ENCODE peak calls at places on chromosome 15, in six cellular contexts. One of them, this sample, is unnamed.

GRCh38 chr15:25545889-25546288 is 107.1 kb upstream of the UBE3A start:
- DNase-seq in RWPE1: no peak
- DNase-seq in AG08396: no peak
- DNase-seq in activated gamma-delta T cell treated with Interleukin-2 at 50 U/mL for 16 hours: no peak
- DNase-seq in SK-MEL-5: no peak
- DNase-seq in stimulated activated CD8-positive, alpha-beta memory T cell treated with anti-CD3 and anti-CD28 coated beads, Interleukin-15, amount 100 ng/mL, for 24 hours: no peak
- DNase-seq in this sample: no peak

GRCh38 chr15:78093242-78094020 is 1.1 kb downstream of the SH2D7 start:
- DNase-seq in RWPE1: no peak
- DNase-seq in AG08396: peak; percentile 78
- DNase-seq in activated gamma-delta T cell treated with Interleukin-2 at 50 U/mL for 16 hours: no peak
- DNase-seq in SK-MEL-5: no peak
- DNase-seq in stimulated activated CD8-positive, alpha-beta memory T cell treated with anti-CD3 and anti-CD28 coated beads, Interleukin-15, amount 100 ng/mL, for 24 hours: no peak
- DNase-seq in this sample: no peak

GRCh38 chr15:31435256-31435781 is 108.7 kb downstream of the KLF13 start:
- DNase-seq in RWPE1: peak; percentile 70
- DNase-seq in AG08396: peak; percentile 76
- DNase-seq in activated gamma-delta T cell treated with Interleukin-2 at 50 U/mL for 16 hours: peak; percentile 83
- DNase-seq in SK-MEL-5: peak; percentile 83
- DNase-seq in stimulated activated CD8-positive, alpha-beta memory T cell treated with anti-CD3 and anti-CD28 coated beads, Interleukin-15, amount 100 ng/mL, for 24 hours: no peak
- DNase-seq in this sample: peak; percentile 76

GRCh38 chr15:96166223-96167200 is 164.0 kb upstream of the NR2F2 start:
- DNase-seq in RWPE1: no peak
- DNase-seq in AG08396: no peak
- DNase-seq in activated gamma-delta T cell treated with Interleukin-2 at 50 U/mL for 16 hours: no peak
- DNase-seq in SK-MEL-5: peak; percentile 42
- DNase-seq in stimulated activated CD8-positive, alpha-beta memory T cell treated with anti-CD3 and anti-CD28 coated beads, Interleukin-15, amount 100 ng/mL, for 24 hours: no peak
- DNase-seq in this sample: no peak

GRCh38 chr15:42921049-42921731 is 612 bp upstream of the TTBK2 start:
- DNase-seq in RWPE1: no peak
- DNase-seq in AG08396: peak; percentile 22
- DNase-seq in activated gamma-delta T cell treated with Interleukin-2 at 50 U/mL for 16 hours: peak; percentile 35
- DNase-seq in SK-MEL-5: no peak
- DNase-seq in stimulated activated CD8-positive, alpha-beta memory T cell treated with anti-CD3 and anti-CD28 coated beads, Interleukin-15, amount 100 ng/mL, for 24 hours: peak; percentile 18
- DNase-seq in this sample: no peak

GRCh38 chr15:63560741-63561448 is 36.3 kb upstream of the FBXL22 start:
- DNase-seq in RWPE1: no peak
- DNase-seq in AG08396: no peak
- DNase-seq in activated gamma-delta T cell treated with Interleukin-2 at 50 U/mL for 16 hours: no peak
- DNase-seq in SK-MEL-5: no peak
- DNase-seq in stimulated activated CD8-positive, alpha-beta memory T cell treated with anti-CD3 and anti-CD28 coated beads, Interleukin-15, amount 100 ng/mL, for 24 hours: no peak
- DNase-seq in this sample: no peak

GRCh38 chr15:60972301-60972700 is 256.8 kb downstream of the RORA start:
- DNase-seq in RWPE1: peak; percentile 49
- DNase-seq in AG08396: peak; percentile 55
- DNase-seq in activated gamma-delta T cell treated with Interleukin-2 at 50 U/mL for 16 hours: no peak
- DNase-seq in SK-MEL-5: no peak
- DNase-seq in stimulated activated CD8-positive, alpha-beta memory T cell treated with anti-CD3 and anti-CD28 coated beads, Interleukin-15, amount 100 ng/mL, for 24 hours: no peak
- DNase-seq in this sample: no peak

GRCh38 chr15:56582785-56583184 is 117.8 kb upstream of the MNS1 start:
- DNase-seq in RWPE1: no peak
- DNase-seq in AG08396: no peak
- DNase-seq in activated gamma-delta T cell treated with Interleukin-2 at 50 U/mL for 16 hours: no peak
- DNase-seq in SK-MEL-5: no peak
- DNase-seq in stimulated activated CD8-positive, alpha-beta memory T cell treated with anti-CD3 and anti-CD28 coated beads, Interleukin-15, amount 100 ng/mL, for 24 hours: no peak
- DNase-seq in this sample: no peak

GRCh38 chr15:80159301-80159700 is 6.5 kb downstream of the FAH start:
- DNase-seq in RWPE1: no peak
- DNase-seq in AG08396: no peak
- DNase-seq in activated gamma-delta T cell treated with Interleukin-2 at 50 U/mL for 16 hours: no peak
- DNase-seq in SK-MEL-5: no peak
- DNase-seq in stimulated activated CD8-positive, alpha-beta memory T cell treated with anti-CD3 and anti-CD28 coated beads, Interleukin-15, amount 100 ng/mL, for 24 hours: no peak
- DNase-seq in this sample: no peak

GRCh38 chr15:73631915-73632669 is 1.1 kb downstream of the NPTN start:
- DNase-seq in RWPE1: peak; percentile 60
- DNase-seq in AG08396: peak; percentile 58
- DNase-seq in activated gamma-delta T cell treated with Interleukin-2 at 50 U/mL for 16 hours: no peak
- DNase-seq in SK-MEL-5: peak; percentile 42
- DNase-seq in stimulated activated CD8-positive, alpha-beta memory T cell treated with anti-CD3 and anti-CD28 coated beads, Interleukin-15, amount 100 ng/mL, for 24 hours: no peak
- DNase-seq in this sample: no peak

GRCh38 chr15:33215941-33216872 is 21.7 kb upstream of the FMN1 start:
- DNase-seq in RWPE1: peak; percentile 41
- DNase-seq in AG08396: peak; percentile 24
- DNase-seq in activated gamma-delta T cell treated with Interleukin-2 at 50 U/mL for 16 hours: no peak
- DNase-seq in SK-MEL-5: peak; percentile 58
- DNase-seq in stimulated activated CD8-positive, alpha-beta memory T cell treated with anti-CD3 and anti-CD28 coated beads, Interleukin-15, amount 100 ng/mL, for 24 hours: no peak
- DNase-seq in this sample: no peak

GRCh38 chr15:99106417-99107220 is 1.7 kb downstream of the SYNM start:
- DNase-seq in RWPE1: no peak
- DNase-seq in AG08396: peak; percentile 59
- DNase-seq in activated gamma-delta T cell treated with Interleukin-2 at 50 U/mL for 16 hours: no peak
- DNase-seq in SK-MEL-5: no peak
- DNase-seq in stimulated activated CD8-positive, alpha-beta memory T cell treated with anti-CD3 and anti-CD28 coated beads, Interleukin-15, amount 100 ng/mL, for 24 hours: no peak
- DNase-seq in this sample: no peak

GRCh38 chr15:82714026-82714425 is 4.4 kb upstream of the AP3B2 start:
- DNase-seq in RWPE1: no peak
- DNase-seq in AG08396: no peak
- DNase-seq in activated gamma-delta T cell treated with Interleukin-2 at 50 U/mL for 16 hours: no peak
- DNase-seq in SK-MEL-5: no peak
- DNase-seq in stimulated activated CD8-positive, alpha-beta memory T cell treated with anti-CD3 and anti-CD28 coated beads, Interleukin-15, amount 100 ng/mL, for 24 hours: no peak
- DNase-seq in this sample: no peak

GRCh38 chr15:77633913-77634265 is 1.2 kb upstream of the LINGO1 start:
- DNase-seq in RWPE1: no peak
- DNase-seq in AG08396: no peak
- DNase-seq in activated gamma-delta T cell treated with Interleukin-2 at 50 U/mL for 16 hours: no peak
- DNase-seq in SK-MEL-5: no peak
- DNase-seq in stimulated activated CD8-positive, alpha-beta memory T cell treated with anti-CD3 and anti-CD28 coated beads, Interleukin-15, amount 100 ng/mL, for 24 hours: no peak
- DNase-seq in this sample: peak; percentile 91